ENCODE peak calls at places on chromosomes 12 and 14, in ten cellular contexts. One of them, this sample, is unnamed. For H3K36me3, the result is how much of the 10 kb centered on the place peaks cover.

GRCh38 chr12:78490841-78491240 is 373.7 kb upstream of the SYT1 start:
- DNase-seq in fibroblast of lung: no peak
- DNase-seq in ascending aorta: no peak
- DNase-seq in mammary epithelial cell: no peak
- DNase-seq in right lobe of liver: no peak
- DNase-seq in neural progenitor cell: no peak
- DNase-seq in tibial nerve: no peak
- DNase-seq in Panc1: no peak
- DNase-seq in upper lobe of right lung: no peak
- DNase-seq in CD4-positive, alpha-beta memory T cell: no peak
- DNase-seq in this sample: no peak

GRCh38 chr14:60188115-60188514 is 22.9 kb upstream of the DHRS7 start:
- DNase-seq in ascending aorta: no peak
- DNase-seq in Panc1: no peak
- DNase-seq in mammary epithelial cell: no peak
- DNase-seq in right lobe of liver: no peak
- DNase-seq in fibroblast of lung: peak
- DNase-seq in neural progenitor cell: no peak
- DNase-seq in CD4-positive, alpha-beta memory T cell: no peak
- DNase-seq in upper lobe of right lung: no peak
- DNase-seq in tibial nerve: no peak
- DNase-seq in this sample: no peak

GRCh38 chr14:24331731-24332093 is 3.2 kb downstream of the ADCY4 start:
- DNase-seq in mammary epithelial cell: no peak
- DNase-seq in ascending aorta: no peak
- DNase-seq in neural progenitor cell: no peak
- DNase-seq in upper lobe of right lung: no peak
- DNase-seq in tibial nerve: no peak
- DNase-seq in right lobe of liver: peak
- DNase-seq in fibroblast of lung: no peak
- DNase-seq in CD4-positive, alpha-beta memory T cell: no peak
- DNase-seq in Panc1: no peak
- DNase-seq in this sample: no peak

GRCh38 chr12:46825526-46826414 is at the start of gene SLC38A4:
- DNase-seq in Panc1: no peak
- DNase-seq in fibroblast of lung: peak
- DNase-seq in tibial nerve: no peak
- DNase-seq in mammary epithelial cell: no peak
- DNase-seq in right lobe of liver: peak
- DNase-seq in upper lobe of right lung: no peak
- DNase-seq in ascending aorta: no peak
- DNase-seq in neural progenitor cell: peak
- DNase-seq in CD4-positive, alpha-beta memory T cell: no peak
- DNase-seq in this sample: no peak

GRCh38 chr12:68358532-68359485 is 26.6 kb upstream of the MDM1 start:
- DNase-seq in CD4-positive, alpha-beta memory T cell: peak
- DNase-seq in mammary epithelial cell: peak
- DNase-seq in neural progenitor cell: peak
- DNase-seq in ascending aorta: peak
- DNase-seq in upper lobe of right lung: no peak
- DNase-seq in right lobe of liver: peak
- DNase-seq in Panc1: peak
- DNase-seq in fibroblast of lung: peak
- DNase-seq in tibial nerve: peak
- DNase-seq in this sample: peak

GRCh38 chr12:91818236-91819131 is 327.2 kb downstream of the BTG1 start:
- DNase-seq in neural progenitor cell: peak
- DNase-seq in Panc1: no peak
- DNase-seq in mammary epithelial cell: peak
- DNase-seq in CD4-positive, alpha-beta memory T cell: no peak
- DNase-seq in tibial nerve: no peak
- DNase-seq in right lobe of liver: no peak
- DNase-seq in upper lobe of right lung: no peak
- DNase-seq in ascending aorta: no peak
- DNase-seq in fibroblast of lung: no peak
- DNase-seq in this sample: no peak

GRCh38 chr12:57549909-57550627 is at the start of gene KIF5A:
- DNase-seq in mammary epithelial cell: no peak
- DNase-seq in upper lobe of right lung: peak
- DNase-seq in CD4-positive, alpha-beta memory T cell: peak
- DNase-seq in ascending aorta: peak
- DNase-seq in Panc1: no peak
- DNase-seq in fibroblast of lung: no peak
- DNase-seq in tibial nerve: no peak
- DNase-seq in right lobe of liver: peak
- DNase-seq in neural progenitor cell: peak
- DNase-seq in this sample: no peak

GRCh38 chr12:75427491-75427890 is 36.6 kb downstream of the GLIPR1L2 start:
- DNase-seq in tibial nerve: no peak
- DNase-seq in Panc1: no peak
- DNase-seq in right lobe of liver: no peak
- DNase-seq in neural progenitor cell: no peak
- DNase-seq in fibroblast of lung: no peak
- DNase-seq in upper lobe of right lung: no peak
- DNase-seq in CD4-positive, alpha-beta memory T cell: no peak
- DNase-seq in mammary epithelial cell: no peak
- DNase-seq in ascending aorta: no peak
- DNase-seq in this sample: no peak

GRCh38 chr12:96034631-96035282 is 630 bp downstream of the LTA4H start:
- DNase-seq in neural progenitor cell: peak
- DNase-seq in CD4-positive, alpha-beta memory T cell: no peak
- DNase-seq in mammary epithelial cell: peak
- DNase-seq in fibroblast of lung: peak
- DNase-seq in right lobe of liver: peak
- DNase-seq in upper lobe of right lung: no peak
- DNase-seq in Panc1: no peak
- DNase-seq in ascending aorta: no peak
- DNase-seq in tibial nerve: peak
- DNase-seq in this sample: no peak

GRCh38 chr12:113932411-113933196 is 33.5 kb downstream of the RBM19 start:
- DNase-seq in right lobe of liver: peak
- DNase-seq in CD4-positive, alpha-beta memory T cell: no peak
- DNase-seq in upper lobe of right lung: no peak
- DNase-seq in neural progenitor cell: peak
- DNase-seq in tibial nerve: peak
- DNase-seq in mammary epithelial cell: no peak
- DNase-seq in fibroblast of lung: peak
- DNase-seq in ascending aorta: no peak
- DNase-seq in Panc1: no peak
- DNase-seq in this sample: no peak

DNA sequence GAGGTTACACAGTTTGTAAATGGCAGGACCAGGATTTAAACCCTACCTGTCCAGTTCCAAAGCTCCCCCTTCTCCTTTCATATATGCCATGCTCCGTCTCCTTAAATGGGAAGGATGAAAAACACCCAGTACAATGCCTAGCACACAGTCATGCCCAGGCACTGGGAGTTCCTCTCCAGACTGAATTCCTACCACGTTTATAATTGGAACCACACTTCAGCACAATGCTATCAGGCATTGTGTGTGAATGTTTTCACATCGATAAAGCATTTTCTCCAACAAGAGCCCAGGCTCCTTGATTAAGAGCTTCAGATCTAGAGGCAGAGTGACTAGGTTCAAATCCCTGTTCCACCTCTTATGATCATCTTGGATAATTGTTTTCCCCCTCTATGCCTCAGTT is 2.7 kb upstream of the NUAK1 start:
- DNase-seq in ascending aorta: no peak
- DNase-seq in Panc1: no peak
- DNase-seq in right lobe of liver: no peak
- DNase-seq in mammary epithelial cell: no peak
- DNase-seq in fibroblast of lung: no peak
- DNase-seq in upper lobe of right lung: no peak
- DNase-seq in neural progenitor cell: no peak
- DNase-seq in tibial nerve: no peak
- DNase-seq in CD4-positive, alpha-beta memory T cell: no peak
- DNase-seq in this sample: no peak
- H3K36me3 ChIP-seq in ascending aorta: under half
- H3K36me3 ChIP-seq in Panc1: under half
- H3K36me3 ChIP-seq in right lobe of liver: under half
- H3K36me3 ChIP-seq in mammary epithelial cell: under half
- H3K36me3 ChIP-seq in fibroblast of lung: under half
- H3K36me3 ChIP-seq in upper lobe of right lung: under half
- H3K36me3 ChIP-seq in neural progenitor cell: under half
- H3K36me3 ChIP-seq in tibial nerve: under half
- H3K36me3 ChIP-seq in CD4-positive, alpha-beta memory T cell: under half
- H3K36me3 ChIP-seq in this sample: under half

GRCh38 chr14:69613312-69614073 is 2.1 kb downstream of the SUSD6 start:
- DNase-seq in mammary epithelial cell: no peak
- DNase-seq in right lobe of liver: no peak
- DNase-seq in fibroblast of lung: no peak
- DNase-seq in upper lobe of right lung: no peak
- DNase-seq in neural progenitor cell: no peak
- DNase-seq in tibial nerve: no peak
- DNase-seq in Panc1: no peak
- DNase-seq in CD4-positive, alpha-beta memory T cell: no peak
- DNase-seq in ascending aorta: no peak
- DNase-seq in this sample: no peak
- H3K4me3 ChIP-seq in mammary epithelial cell: peak
- H3K4me3 ChIP-seq in right lobe of liver: peak
- H3K4me3 ChIP-seq in fibroblast of lung: no peak
- H3K4me3 ChIP-seq in upper lobe of right lung: peak
- H3K4me3 ChIP-seq in neural progenitor cell: peak
- H3K4me3 ChIP-seq in tibial nerve: peak
- H3K4me3 ChIP-seq in Panc1: no peak
- H3K4me3 ChIP-seq in CD4-positive, alpha-beta memory T cell: peak
- H3K4me3 ChIP-seq in ascending aorta: peak
- H3K4me3 ChIP-seq in this sample: peak

DNA sequence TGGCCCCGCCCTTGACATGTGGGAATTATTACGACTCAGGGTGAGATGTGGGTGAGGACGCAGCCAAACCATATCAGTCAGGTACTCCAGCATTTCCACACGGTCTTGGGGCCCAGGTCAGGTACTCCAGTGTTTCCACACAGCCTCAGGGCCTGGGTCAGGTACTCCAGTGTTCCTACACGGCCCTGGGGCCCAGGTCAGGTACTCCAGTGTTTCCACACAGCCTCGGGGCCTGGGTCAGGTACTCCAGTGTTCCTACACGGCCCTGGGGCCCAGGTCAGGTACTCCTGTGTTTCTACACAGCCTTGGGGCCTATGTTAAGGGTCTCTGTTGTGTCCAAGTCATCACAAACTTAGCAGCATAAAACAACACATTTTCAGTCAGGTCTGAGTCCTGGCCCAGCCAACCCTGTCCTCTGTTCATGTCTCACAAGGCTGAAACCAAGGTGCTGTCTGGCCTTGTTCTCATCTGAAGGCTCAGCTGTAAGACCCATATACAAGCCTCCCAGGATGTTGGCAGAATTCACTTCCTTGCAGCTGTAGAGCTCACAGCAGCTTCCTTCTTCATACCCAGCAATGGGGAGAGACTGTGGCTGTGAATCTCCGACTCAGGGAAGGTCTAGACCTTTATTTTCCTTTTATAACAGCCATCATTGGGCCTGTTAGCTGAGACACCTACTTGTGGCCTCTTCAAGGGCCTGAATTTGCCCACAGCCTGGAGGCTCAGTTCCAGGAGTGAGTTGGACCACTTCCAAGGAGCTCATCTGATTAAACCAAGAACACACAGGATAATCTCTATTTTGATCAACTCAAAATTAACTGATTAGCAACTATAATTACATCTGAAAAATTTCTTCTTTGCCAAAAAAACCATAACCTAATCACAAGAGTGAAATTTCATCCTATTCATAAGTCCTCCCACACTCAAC is 107.5 kb upstream of the SFSWAP start:
- DNase-seq in mammary epithelial cell: no peak
- DNase-seq in upper lobe of right lung: no peak
- DNase-seq in neural progenitor cell: no peak
- DNase-seq in ascending aorta: no peak
- DNase-seq in Panc1: no peak
- DNase-seq in fibroblast of lung: no peak
- DNase-seq in CD4-positive, alpha-beta memory T cell: peak
- DNase-seq in tibial nerve: no peak
- DNase-seq in right lobe of liver: no peak
- DNase-seq in this sample: no peak
- H3K36me3 ChIP-seq in mammary epithelial cell: under half
- H3K36me3 ChIP-seq in upper lobe of right lung: under half
- H3K36me3 ChIP-seq in neural progenitor cell: under half
- H3K36me3 ChIP-seq in ascending aorta: under half
- H3K36me3 ChIP-seq in Panc1: under half
- H3K36me3 ChIP-seq in fibroblast of lung: under half
- H3K36me3 ChIP-seq in CD4-positive, alpha-beta memory T cell: under half
- H3K36me3 ChIP-seq in tibial nerve: under half
- H3K36me3 ChIP-seq in right lobe of liver: under half
- H3K36me3 ChIP-seq in this sample: under half

GRCh38 chr12:20491290-20491689 is 123.0 kb downstream of the PDE3A start:
- DNase-seq in ascending aorta: no peak
- DNase-seq in mammary epithelial cell: no peak
- DNase-seq in neural progenitor cell: no peak
- DNase-seq in upper lobe of right lung: no peak
- DNase-seq in Panc1: no peak
- DNase-seq in tibial nerve: no peak
- DNase-seq in CD4-positive, alpha-beta memory T cell: no peak
- DNase-seq in right lobe of liver: no peak
- DNase-seq in fibroblast of lung: no peak
- DNase-seq in this sample: no peak

GRCh38 chr12:20493924-20494323 is 125.6 kb downstream of the PDE3A start:
- DNase-seq in upper lobe of right lung: no peak
- DNase-seq in right lobe of liver: no peak
- DNase-seq in tibial nerve: no peak
- DNase-seq in CD4-positive, alpha-beta memory T cell: no peak
- DNase-seq in fibroblast of lung: peak
- DNase-seq in mammary epithelial cell: no peak
- DNase-seq in Panc1: no peak
- DNase-seq in neural progenitor cell: no peak
- DNase-seq in ascending aorta: no peak
- DNase-seq in this sample: no peak

GRCh38 chr12:20494803-20495202 is 126.5 kb downstream of the PDE3A start:
- DNase-seq in CD4-positive, alpha-beta memory T cell: no peak
- DNase-seq in fibroblast of lung: peak
- DNase-seq in right lobe of liver: no peak
- DNase-seq in upper lobe of right lung: no peak
- DNase-seq in mammary epithelial cell: no peak
- DNase-seq in tibial nerve: no peak
- DNase-seq in neural progenitor cell: no peak
- DNase-seq in ascending aorta: no peak
- DNase-seq in Panc1: no peak
- DNase-seq in this sample: no peak

GRCh38 chr12:20490213-20490612 is 121.9 kb downstream of the PDE3A start:
- DNase-seq in neural progenitor cell: no peak
- DNase-seq in upper lobe of right lung: no peak
- DNase-seq in CD4-positive, alpha-beta memory T cell: no peak
- DNase-seq in right lobe of liver: no peak
- DNase-seq in ascending aorta: no peak
- DNase-seq in tibial nerve: no peak
- DNase-seq in mammary epithelial cell: no peak
- DNase-seq in fibroblast of lung: no peak
- DNase-seq in Panc1: no peak
- DNase-seq in this sample: no peak

DNA sequence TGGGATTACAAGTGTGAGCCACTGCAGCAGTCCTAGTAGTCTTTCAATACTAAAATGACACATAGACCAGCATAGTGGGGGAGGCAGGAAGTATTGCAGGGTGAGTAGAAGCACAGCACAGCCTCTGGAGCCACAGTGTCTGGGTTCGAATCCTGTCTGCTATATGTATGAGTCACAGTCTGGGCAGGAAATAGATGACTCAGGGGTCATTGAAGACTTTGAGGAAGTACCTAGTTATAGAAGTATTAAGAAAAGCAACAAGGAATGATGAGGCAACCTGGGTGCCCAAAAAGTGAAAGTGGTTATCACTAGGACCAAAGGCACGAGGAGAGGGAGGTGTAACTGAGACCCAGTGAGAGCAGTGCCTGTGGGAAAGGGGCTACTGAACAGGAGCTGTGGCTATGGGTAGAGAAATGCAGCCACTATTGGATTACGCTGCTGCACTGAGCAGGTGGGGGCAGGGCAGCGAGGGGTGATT is 124.0 kb downstream of the PDE3A start:
- DNase-seq in mammary epithelial cell: peak
- DNase-seq in Panc1: peak
- DNase-seq in tibial nerve: no peak
- DNase-seq in neural progenitor cell: no peak
- DNase-seq in upper lobe of right lung: no peak
- DNase-seq in ascending aorta: peak
- DNase-seq in CD4-positive, alpha-beta memory T cell: no peak
- DNase-seq in right lobe of liver: no peak
- DNase-seq in fibroblast of lung: peak
- DNase-seq in this sample: peak
- H3K4me3 ChIP-seq in mammary epithelial cell: no peak
- H3K4me3 ChIP-seq in Panc1: no peak
- H3K4me3 ChIP-seq in tibial nerve: no peak
- H3K4me3 ChIP-seq in neural progenitor cell: no peak
- H3K4me3 ChIP-seq in upper lobe of right lung: no peak
- H3K4me3 ChIP-seq in ascending aorta: no peak
- H3K4me3 ChIP-seq in CD4-positive, alpha-beta memory T cell: no peak
- H3K4me3 ChIP-seq in right lobe of liver: no peak
- H3K4me3 ChIP-seq in fibroblast of lung: no peak
- H3K4me3 ChIP-seq in this sample: peak

This sample was measured in thoracic aorta.